ENCODE peak calls at places on chromosomes 2 and 18, in five cellular contexts. H is IMR-90; S is stomach; A is A549; N is CD8-positive, alpha-beta T cell. E is an unnamed sample. For H3K9me3 and H3K4me1, the result is how much of the 10 kb centered on the place peaks cover.

GRCh38 chr2:25362564-25363145 is 20.9 kb upstream of the DNMT3A start:
- DNase-seq in S (peak), A (no peak), N (no peak), H (no peak), E (peak)

GRCh38 chr18:74278058-74278457 is 13.7 kb downstream of the CYB5A start:
- DNase-seq in S (no peak), A (no peak), H (no peak), N (no peak), E (no peak)

GRCh38 chr2:42359304-42359749 is 1.7 kb downstream of the COX7A2L start:
- DNase-seq in S (no peak), A (no peak), H (peak), N (no peak), E (no peak)

GRCh38 chr2:9308186-9308955 is 101.8 kb downstream of the ASAP2 start:
- DNase-seq in N (no peak), H (peak), S (no peak), A (no peak), E (no peak)

GRCh38 chr2:45344502-45344901 is 266.6 kb downstream of the SRBD1 start:
- DNase-seq in A (no peak), N (no peak), H (no peak), S (no peak), E (no peak)

GRCh38 chr2:62216616-62217015 is 20.7 kb downstream of the B3GNT2 start:
- DNase-seq in A (no peak), S (no peak), H (peak), N (no peak), E (no peak)

GRCh38 chr18:35028556-35028955 is 12.7 kb upstream of the MAPRE2 start:
- DNase-seq in S (no peak), N (no peak), H (no peak), A (no peak), E (no peak)

GRCh38 chr2:10980886-10981425 is 69.2 kb downstream of the KCNF1 start:
- DNase-seq in H (no peak), A (no peak), S (no peak), N (no peak), E (no peak)

DNA sequence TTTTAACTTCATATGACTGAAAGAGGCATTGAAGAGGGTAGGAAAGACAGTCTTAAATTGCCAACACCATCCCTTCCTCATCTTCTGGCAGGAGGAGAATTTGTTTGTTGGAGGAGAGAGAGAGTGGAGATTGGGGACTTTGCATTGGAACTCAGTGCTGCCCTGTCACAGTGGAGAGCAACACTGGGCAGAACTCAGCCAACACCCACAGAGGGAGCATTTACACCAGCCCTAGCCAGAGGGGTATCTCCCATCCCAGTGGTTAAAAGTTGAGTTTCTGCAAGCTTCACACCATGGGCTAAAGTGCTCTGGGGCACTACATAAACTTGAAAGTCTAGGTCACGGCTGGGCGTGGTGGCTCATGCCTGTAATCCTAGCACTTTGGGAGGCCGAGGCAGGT is 174.1 kb downstream of the ANKRD30B start:
- DNase-seq in N (no peak), S (no peak), H (no peak), A (no peak), E (no peak)
- H3K9me3 ChIP-seq in N (under half), S (under half), H (under half), A (under half), E (under half)

DNA sequence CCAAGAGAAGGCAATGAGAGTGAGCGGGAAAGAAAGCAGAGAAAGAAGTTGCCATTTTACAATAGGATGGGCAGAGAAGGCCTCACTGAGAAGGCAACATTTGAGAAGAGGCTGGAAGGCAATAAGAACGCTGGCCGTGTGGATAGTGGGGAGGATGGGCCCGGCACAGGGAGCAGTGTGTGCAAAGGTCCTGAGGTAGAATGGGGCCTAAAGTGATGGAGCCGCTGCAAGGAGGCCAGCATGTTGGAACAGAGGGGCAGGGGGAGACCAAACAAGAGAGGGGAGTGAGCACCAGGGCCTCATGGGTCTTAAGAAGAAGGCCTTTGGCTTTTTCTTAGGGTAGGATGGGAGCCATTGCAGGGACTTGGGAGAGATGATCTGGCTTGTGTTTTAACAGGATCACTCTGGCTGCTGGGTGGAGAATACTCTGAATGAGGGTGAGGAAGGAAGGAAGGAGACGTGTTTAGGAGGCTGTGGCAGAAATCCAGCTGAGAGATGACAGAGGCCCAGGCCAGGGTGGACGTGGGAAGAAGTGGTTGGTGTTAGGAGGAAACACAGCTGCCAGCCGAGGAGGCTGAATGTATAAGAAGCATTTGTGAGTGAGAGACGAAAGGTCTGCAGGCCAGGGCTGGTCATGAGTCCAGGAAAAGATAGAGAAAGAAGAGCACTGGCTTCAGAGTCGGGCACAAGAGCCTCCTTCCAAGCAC is 159.8 kb downstream of the KLHL29 start:
- DNase-seq in A (no peak), H (peak), N (no peak), S (no peak), E (no peak)
- H3K4me1 ChIP-seq in A (under half), H (under half), N (under half), S (under half), E (under half)

GRCh38 chr2:28316546-28317335 is 75.9 kb upstream of the FOSL2 start:
- DNase-seq in A (no peak), N (no peak), H (no peak), S (no peak), E (no peak)

GRCh38 chr2:28314968-28315367 is 77.7 kb upstream of the FOSL2 start:
- DNase-seq in A (no peak), S (no peak), H (no peak), N (no peak), E (no peak)

GRCh38 chr2:28310107-28310506 is 82.6 kb upstream of the FOSL2 start:
- DNase-seq in A (no peak), N (no peak), H (no peak), S (no peak), E (no peak)

GRCh38 chr2:28311660-28312249 is 80.9 kb upstream of the FOSL2 start:
- DNase-seq in N (no peak), H (no peak), S (no peak), A (no peak), E (no peak)

DNA sequence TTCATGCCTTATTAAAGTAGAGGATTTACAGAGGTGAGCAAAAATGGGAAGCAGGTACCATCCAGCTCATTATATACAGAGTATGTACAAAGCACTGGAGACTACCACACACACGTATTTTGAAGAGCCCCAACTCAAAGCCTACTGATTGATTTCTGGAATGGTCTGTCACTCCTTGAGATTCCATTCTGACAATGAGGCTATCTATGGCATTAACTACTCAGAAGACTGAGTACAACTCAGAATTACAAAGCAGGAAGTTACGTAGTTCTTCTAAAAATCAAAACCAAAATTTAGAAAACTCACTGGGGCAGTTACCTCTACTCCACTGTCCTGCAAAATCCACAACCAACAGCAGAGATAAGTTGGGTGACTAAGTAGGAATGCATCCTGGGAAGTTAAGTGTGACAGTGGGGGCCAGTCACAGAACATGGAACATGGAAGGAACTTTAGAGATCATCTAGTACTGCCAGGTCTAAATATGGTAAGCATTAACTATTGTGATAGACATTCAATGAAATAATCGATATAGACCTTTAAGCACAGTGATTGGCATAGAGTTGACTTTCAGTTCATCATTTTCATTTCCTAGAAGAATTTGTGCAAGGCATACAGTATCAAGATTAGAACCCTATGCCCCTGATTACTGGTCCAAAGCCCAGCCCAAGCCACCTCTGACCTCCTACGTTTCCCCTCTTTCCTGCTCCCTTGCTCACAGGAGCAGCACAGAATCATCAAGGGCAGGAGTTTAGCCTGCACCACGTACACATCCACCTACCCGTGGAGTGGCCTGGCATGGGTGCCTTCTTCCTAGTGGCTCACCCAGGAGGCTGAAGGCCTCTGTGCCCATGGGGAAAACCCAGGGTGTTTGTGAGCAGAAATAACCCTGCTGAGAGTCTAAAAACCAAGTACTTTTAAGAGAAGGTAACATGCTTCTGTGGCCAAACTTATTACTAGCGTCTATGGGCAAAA is 80.1 kb upstream of the FOSL2 start:
- DNase-seq in N (no peak), S (no peak), A (no peak), H (no peak), E (no peak)
- H3K27ac ChIP-seq in N (no peak), S (no peak), A (no peak), H (no peak), E (no peak)

DNA sequence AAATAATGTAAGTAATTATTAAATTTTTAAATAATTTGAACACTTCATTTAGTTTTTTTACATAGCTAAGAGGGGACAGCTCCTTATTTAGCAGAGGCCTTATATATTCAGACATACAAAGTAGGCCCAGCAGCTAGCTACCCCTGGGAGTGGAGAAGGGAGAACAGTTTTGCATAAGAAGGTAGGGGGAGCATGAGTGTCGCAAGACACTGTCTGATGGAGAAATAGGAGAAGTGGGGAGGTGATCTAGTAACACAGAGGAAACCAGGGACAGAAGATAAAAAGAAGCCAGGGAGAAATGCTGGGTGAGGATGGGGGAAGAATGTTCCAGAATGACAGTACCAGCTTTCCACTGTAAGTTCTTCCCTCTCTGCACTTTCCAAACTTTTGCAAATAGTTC is 16.0 kb upstream of the RGPD4 start:
- DNase-seq in S (no peak), N (no peak), A (no peak), H (no peak), E (no peak)
- H3K9me3 ChIP-seq in S (under half), N (under half), A (under half), H (under half), E (under half)

GRCh38 chr2:109066501-109066900 is 62.5 kb upstream of the SH3RF3 start:
- DNase-seq in N (no peak), A (no peak), S (no peak), H (no peak), E (no peak)

GRCh38 chr2:109065335-109065734 is 63.7 kb upstream of the SH3RF3 start:
- DNase-seq in S (peak), N (no peak), H (no peak), A (no peak), E (no peak)

GRCh38 chr2:109062558-109063325 is 66.3 kb upstream of the SH3RF3 start:
- DNase-seq in A (no peak), N (no peak), H (no peak), S (no peak), E (no peak)

GRCh38 chr2:109063326-109063670 is 65.7 kb upstream of the SH3RF3 start:
- DNase-seq in A (no peak), N (no peak), S (peak), H (no peak), E (peak)

GRCh38 chr2:109064660-109065306 is 64.2 kb upstream of the SH3RF3 start:
- DNase-seq in H (no peak), S (no peak), A (no peak), N (no peak), E (no peak)
- H3K4me1 ChIP-seq in H (under half), S (under half), A (under half), N (under half), E (under half)

DNA sequence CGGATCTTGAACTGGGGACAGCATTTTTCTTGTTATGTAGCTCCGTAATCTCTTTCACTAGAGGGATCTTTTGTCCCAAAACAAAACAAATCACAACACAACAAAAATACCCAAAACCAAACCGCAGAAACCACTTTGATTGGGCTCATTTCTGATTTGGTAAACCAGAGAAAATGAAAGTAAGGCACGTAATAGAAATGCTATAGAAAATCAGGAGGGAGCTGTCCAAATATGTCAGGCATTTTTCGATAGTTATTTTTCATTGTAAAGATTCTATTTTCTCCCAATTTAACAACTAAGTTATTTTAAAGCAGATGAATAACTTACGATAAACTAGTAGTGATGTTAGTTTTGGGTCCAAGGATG is 406.5 kb downstream of the XIRP2 start:
- DNase-seq in H (peak), A (no peak), S (no peak), N (no peak), E (no peak)
- H3K27ac ChIP-seq in H (no peak), A (no peak), S (no peak), N (no peak), E (no peak)

GRCh38 chr2:107622741-107623310 is 203.9 kb upstream of the RGPD4 start:
- DNase-seq in A (no peak), H (no peak), S (no peak), N (no peak), E (no peak)

GRCh38 chr2:107621186-107621835 is 205.4 kb upstream of the RGPD4 start:
- DNase-seq in N (no peak), A (no peak), S (no peak), H (no peak), E (no peak)

DNA sequence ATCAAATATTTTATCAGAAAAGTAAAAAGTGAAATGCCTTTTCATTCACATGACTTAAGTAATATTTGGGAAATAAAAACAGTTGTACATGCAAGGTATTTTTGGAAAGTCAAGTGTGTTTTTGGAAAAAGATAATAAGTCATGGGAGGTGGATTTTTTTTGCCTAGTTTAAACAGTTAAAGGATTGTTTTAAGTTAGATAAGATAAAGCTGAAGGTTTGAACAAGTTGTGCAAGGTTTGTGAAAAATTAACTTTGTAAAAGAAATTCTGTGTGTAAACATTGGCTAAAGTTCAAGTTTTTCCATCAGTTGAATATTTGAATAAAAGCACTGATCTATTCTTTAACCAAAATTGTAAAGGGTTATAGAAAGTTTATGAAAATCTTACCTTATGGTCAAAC is 207.9 kb upstream of the RGPD4 start:
- DNase-seq in N (no peak), H (no peak), S (no peak), A (no peak), E (no peak)
- H3K9me3 ChIP-seq in N (under half), H (under half), S (under half), A (under half), E (under half)